ENCODE peak calls at places on chromosomes 2 and 18, in six cellular contexts. D, S, V, W, P and Z are unnamed samples.

GRCh38 chr2:219783551-219783950 is 156.1 kb downstream of the SLC4A3 start:
- DNase-seq in S (no peak), V (no peak), W (no peak), P (no peak), D (peak), Z (no peak)

GRCh38 chr18:49018961-49019445 is 68.2 kb upstream of the SMAD7 start:
- DNase-seq in D (no peak), W (no peak), S (no peak), V (no peak), P (no peak), Z (no peak)

GRCh38 chr2:18752667-18753422 is 163.5 kb upstream of the NT5C1B start:
- DNase-seq in V (no peak), W (no peak), D (peak), S (no peak), P (no peak), Z (peak)

GRCh38 chr18:62030091-62030985 is 137.5 kb upstream of the RNF152 start:
- DNase-seq in D (no peak), V (peak), W (no peak), P (no peak), S (no peak), Z (peak)

GRCh38 chr2:31446848-31447247 is 32.3 kb upstream of the XDH start:
- DNase-seq in V (no peak), P (no peak), W (no peak), D (peak), S (no peak), Z (no peak)

GRCh38 chr2:136863468-136863867 is 98.1 kb downstream of the THSD7B start:
- DNase-seq in D (no peak), S (no peak), P (no peak), W (no peak), V (no peak), Z (no peak)

GRCh38 chr2:100924520-100925451 is 77.3 kb upstream of the RPL31 start:
- DNase-seq in V (no peak), S (no peak), P (no peak), D (peak), W (peak), Z (peak)

GRCh38 chr2:72770879-72771461 is 54.9 kb downstream of the EXOC6B start:
- DNase-seq in P (no peak), S (peak), V (peak), W (no peak), D (peak), Z (peak)

GRCh38 chr2:235716875-235717496 is 223.1 kb downstream of the AGAP1 start:
- DNase-seq in V (peak), D (peak), P (no peak), S (no peak), W (no peak), Z (peak)

GRCh38 chr2:204753841-204754240 is 208.6 kb downstream of the PARD3B start:
- DNase-seq in W (no peak), S (no peak), D (peak), P (no peak), V (no peak), Z (peak)

GRCh38 chr2:196278491-196278911 is 107.1 kb upstream of the STK17B start:
- DNase-seq in S (no peak), W (no peak), V (peak), D (peak), P (no peak), Z (peak)

GRCh38 chr2:28654286-28654980 is 97.2 kb upstream of the PPP1CB start:
- DNase-seq in D (no peak), S (no peak), V (peak), W (no peak), P (no peak), Z (peak)

GRCh38 chr18:48833701-48834394 is 116.9 kb downstream of the SMAD7 start:
- DNase-seq in P (no peak), V (peak), D (peak), S (no peak), W (peak), Z (peak)

GRCh38 chr2:188601927-188602326 is 310.3 kb downstream of the GULP1 start:
- DNase-seq in W (no peak), V (no peak), P (no peak), S (no peak), D (peak), Z (peak)

GRCh38 chr2:96354492-96354891 is 18.9 kb downstream of the NCAPH start:
- DNase-seq in V (no peak), S (no peak), W (no peak), D (no peak), P (no peak), Z (no peak)

GRCh38 chr2:20448246-20449046 is 1.6 kb downstream of the RHOB start:
- DNase-seq in D (peak), W (peak), V (no peak), P (no peak), S (no peak), Z (peak)

GRCh38 chr2:218703341-218703740 is 7.3 kb upstream of the TTLL4 start:
- DNase-seq in V (no peak), S (no peak), D (no peak), P (no peak), W (no peak), Z (no peak)

GRCh38 chr18:32707153-32707552 is 65.7 kb downstream of the KLHL14 start:
- DNase-seq in V (no peak), W (no peak), P (no peak), S (no peak), D (no peak), Z (no peak)

GRCh38 chr2:9310827-9311226 is 104.2 kb downstream of the ASAP2 start:
- DNase-seq in P (no peak), D (no peak), V (no peak), S (no peak), W (no peak), Z (peak)
- H4K91ac ChIP-seq in P (no peak), D (peak), V (no peak), S (no peak), W (no peak), Z (no peak)

DNA sequence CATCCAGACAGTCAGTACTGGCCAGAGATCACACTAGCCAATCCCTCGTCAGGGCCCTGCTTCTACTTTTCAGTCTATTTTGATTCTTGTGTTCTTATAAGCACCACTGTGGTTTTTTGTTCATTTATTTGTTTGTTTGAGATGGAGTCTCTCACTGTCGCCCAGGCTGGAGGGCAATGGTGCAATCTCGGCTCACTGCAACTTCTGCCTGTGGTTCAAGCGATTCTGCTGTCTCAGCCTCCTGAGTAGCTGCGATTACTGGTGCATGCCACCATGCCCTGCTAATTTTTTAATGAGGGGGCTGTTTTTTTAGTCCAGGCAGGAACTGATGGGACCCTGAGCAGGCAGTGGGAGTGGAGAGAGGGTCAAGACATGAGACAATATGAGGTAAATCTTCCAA is 64.9 kb upstream of the KIF5C start:
- DNase-seq in P (no peak), D (no peak), W (no peak), S (no peak), V (no peak), Z (no peak)
- H4K91ac ChIP-seq in P (no peak), D (no peak), W (no peak), S (no peak), V (no peak), Z (no peak)

DNA sequence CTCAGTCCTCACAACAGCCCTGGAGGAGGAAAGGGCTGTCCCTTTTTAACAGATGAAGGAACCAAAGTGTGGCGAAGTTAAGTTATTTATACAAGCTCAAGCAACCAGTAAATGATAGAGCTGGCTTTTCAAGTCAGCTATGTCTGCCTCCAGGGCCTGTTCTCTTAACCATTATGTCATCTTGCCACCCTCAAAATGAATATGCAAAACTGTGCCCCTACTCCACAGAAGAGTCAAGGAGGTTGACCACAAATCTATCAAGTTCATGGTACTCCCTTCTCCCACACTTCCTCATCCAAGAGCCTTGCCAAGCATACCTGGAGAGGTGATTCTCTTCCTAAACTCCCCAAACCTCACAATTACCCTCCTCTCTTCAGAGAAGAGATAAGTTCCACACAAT is 37.3 kb upstream of the CREB1 start:
- DNase-seq in S (no peak), W (no peak), D (no peak), P (no peak), V (no peak), Z (no peak)
- H4K91ac ChIP-seq in S (no peak), W (no peak), D (no peak), P (no peak), V (no peak), Z (no peak)

GRCh38 chr2:23487735-23488492 is 102.9 kb downstream of the KLHL29 start:
- DNase-seq in V (peak), D (peak), P (no peak), S (no peak), W (no peak), Z (peak)
- H4K91ac ChIP-seq in V (no peak), D (no peak), P (no peak), S (no peak), W (no peak), Z (no peak)

GRCh38 chr2:7030810-7031209 is 113.6 kb downstream of the RNF144A start:
- DNase-seq in D (no peak), W (no peak), S (no peak), V (no peak), P (no peak), Z (no peak)
- H4K91ac ChIP-seq in D (no peak), W (no peak), S (no peak), V (no peak), P (no peak), Z (no peak)

GRCh38 chr2:191802180-191802579 is 44.7 kb downstream of the CAVIN2 start:
- DNase-seq in V (no peak), D (no peak), S (no peak), P (no peak), W (no peak), Z (no peak)

GRCh38 chr2:191803007-191803406 is 43.9 kb downstream of the CAVIN2 start:
- DNase-seq in S (no peak), P (no peak), D (no peak), W (no peak), V (no peak), Z (no peak)

GRCh38 chr2:191799526-191799925 is 47.4 kb downstream of the CAVIN2 start:
- DNase-seq in P (no peak), D (no peak), V (no peak), S (no peak), W (no peak), Z (no peak)

GRCh38 chr2:191797937-191798873 is 48.7 kb downstream of the CAVIN2 start:
- DNase-seq in D (no peak), S (no peak), W (no peak), V (no peak), P (no peak), Z (no peak)

DNA sequence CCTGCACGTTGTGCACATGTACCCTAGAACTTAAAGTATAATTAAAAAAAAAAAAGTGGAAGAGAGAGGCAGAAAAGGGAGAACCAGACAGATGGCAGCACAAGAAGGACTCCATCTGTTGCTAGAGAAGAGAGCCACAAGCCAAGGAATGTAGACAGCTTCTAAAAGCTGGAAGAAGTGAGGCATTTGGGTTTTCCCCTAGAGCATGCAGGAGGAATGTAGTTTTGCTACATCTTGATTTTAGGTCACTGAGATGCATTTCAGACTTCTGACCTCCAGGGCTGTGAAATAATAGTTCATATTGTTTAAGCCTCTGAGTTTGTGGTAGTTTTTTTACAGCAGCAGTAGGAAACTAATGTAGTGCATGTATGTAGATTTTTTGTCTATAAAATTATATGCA is 46.0 kb downstream of the CAVIN2 start:
- DNase-seq in D (peak), S (no peak), W (no peak), V (peak), P (no peak), Z (no peak)
- H4K91ac ChIP-seq in D (no peak), S (no peak), W (no peak), V (no peak), P (no peak), Z (no peak)

GRCh38 chr2:198597648-198598047 is 793.3 kb downstream of the PLCL1 start:
- DNase-seq in W (no peak), P (no peak), S (no peak), D (no peak), V (no peak), Z (no peak)

DNA sequence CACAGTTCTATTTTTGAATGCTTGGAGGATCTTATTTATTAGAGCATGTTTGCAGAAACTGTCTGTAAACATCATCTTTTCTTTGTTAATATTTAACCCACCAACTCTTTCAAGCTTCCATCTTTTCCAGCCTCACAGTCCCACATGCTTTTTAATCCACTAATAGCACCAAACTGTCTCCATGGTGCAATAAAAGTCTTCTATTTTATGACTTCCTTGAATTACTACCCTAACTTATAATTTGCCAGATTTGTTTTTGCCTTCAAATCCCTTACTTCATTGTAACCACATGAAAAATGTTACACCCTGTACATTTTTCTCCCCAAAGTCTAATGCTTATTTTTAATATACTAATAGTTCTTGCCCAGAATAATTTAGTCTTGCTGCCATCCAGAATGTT is 792.6 kb downstream of the PLCL1 start:
- DNase-seq in S (no peak), D (no peak), P (no peak), V (no peak), W (no peak), Z (no peak)
- H4K91ac ChIP-seq in S (no peak), D (no peak), P (no peak), V (no peak), W (no peak), Z (no peak)

DNA sequence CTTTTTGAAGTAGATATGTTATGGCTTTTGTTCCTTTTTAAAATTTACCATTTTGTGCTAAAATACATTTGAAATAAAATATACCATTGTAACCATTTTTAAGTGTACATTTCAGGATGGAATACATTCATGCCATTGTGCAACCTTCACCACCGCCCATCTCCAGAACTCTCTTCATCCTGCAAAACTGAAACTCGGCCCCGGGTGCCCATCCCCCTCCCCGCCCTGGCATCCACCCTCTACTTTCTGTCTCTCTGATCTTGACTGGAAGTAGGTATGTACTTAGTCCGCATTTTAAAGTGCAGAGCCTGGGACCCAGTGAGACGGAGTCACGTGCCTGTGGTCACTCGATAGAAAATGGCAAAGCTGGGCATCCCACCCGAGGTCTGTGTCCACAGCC is 45.6 kb downstream of the DIPK1C start:
- DNase-seq in S (no peak), P (no peak), D (no peak), V (no peak), W (no peak), Z (no peak)
- H4K91ac ChIP-seq in S (no peak), P (no peak), D (no peak), V (no peak), W (no peak), Z (no peak)

DNA sequence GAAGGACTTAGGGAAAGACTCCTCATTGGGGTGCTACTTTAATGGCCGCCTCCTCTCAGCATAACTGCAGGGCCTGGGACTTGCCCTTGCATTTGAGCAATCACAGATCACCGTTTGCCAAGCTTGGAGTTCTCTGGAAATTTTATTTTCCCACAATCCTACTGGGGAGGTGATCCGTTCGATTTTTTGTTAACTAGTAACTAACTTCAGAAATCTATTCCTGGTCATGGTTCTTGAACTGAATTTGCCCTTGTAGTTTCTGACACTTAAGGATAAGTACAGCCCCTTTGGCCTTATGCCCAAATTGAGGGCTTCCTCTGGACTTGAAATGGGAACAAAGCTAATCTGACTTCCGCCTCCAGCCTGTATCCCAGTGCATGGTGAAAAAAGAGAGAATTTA is 60.5 kb upstream of the ST3GAL5 start:
- DNase-seq in S (no peak), D (no peak), W (no peak), P (no peak), V (no peak), Z (no peak)
- H4K91ac ChIP-seq in S (no peak), D (no peak), W (no peak), P (no peak), V (no peak), Z (no peak)